ENCODE peak calls at places on chromosomes 12 and 14, in seven cellular contexts. T is IMR-90, Z is HepG2, X is A549, U is SK-N-SH, M is GM12878, B is K562. F is an unnamed sample.

GRCh38 chr12:119406322-119406721 is 71.8 kb downstream of the CCDC60 start:
- DNase-seq in T (no peak), Z (no peak), X (no peak), U (no peak), M (no peak), B (no peak), F (no peak)

GRCh38 chr12:78018146-78018910 is 187.6 kb downstream of the NAV3 start:
- DNase-seq in T (peak), Z (peak), X (no peak), U (no peak), M (no peak), B (no peak), F (no peak)

GRCh38 chr12:1518486-1518762 is 76.0 kb downstream of the FBXL14 start:
- DNase-seq in T (no peak), Z (no peak), X (no peak), U (no peak), M (no peak), B (no peak), F (no peak)

GRCh38 chr12:127205781-127206535 is 1061.0 kb upstream of the TMEM132C start:
- DNase-seq in T (no peak), Z (no peak), X (no peak), U (no peak), M (no peak), B (no peak), F (no peak)

GRCh38 chr12:60012659-60013058 is 416.8 kb downstream of the SLC16A7 start:
- DNase-seq in T (no peak), Z (no peak), X (no peak), U (no peak), M (no peak), B (no peak), F (no peak)

GRCh38 chr14:94713115-94713514 is 56.8 kb downstream of the GSC start:
- DNase-seq in T (no peak), Z (no peak), X (no peak), U (no peak), M (no peak), B (no peak), F (no peak)

GRCh38 chr12:49503674-49504180 is 35.1 kb upstream of the KCNH3 start:
- DNase-seq in T (peak), Z (no peak), X (peak), U (no peak), M (no peak), B (no peak), F (no peak)

GRCh38 chr12:39931857-39932256 is 174.0 kb downstream of the SLC2A13 start:
- DNase-seq in T (no peak), Z (no peak), X (no peak), U (no peak), M (no peak), B (no peak), F (no peak)

GRCh38 chr12:119195256-119195655 is 16.5 kb downstream of the HSPB8 start:
- DNase-seq in T (no peak), Z (no peak), X (no peak), U (no peak), M (no peak), B (no peak), F (no peak)

GRCh38 chr12:38151991-38152700 is 164.4 kb upstream of the ALG10B start:
- DNase-seq in T (no peak), Z (no peak), X (no peak), U (no peak), M (no peak), B (no peak), F (no peak)

DNA sequence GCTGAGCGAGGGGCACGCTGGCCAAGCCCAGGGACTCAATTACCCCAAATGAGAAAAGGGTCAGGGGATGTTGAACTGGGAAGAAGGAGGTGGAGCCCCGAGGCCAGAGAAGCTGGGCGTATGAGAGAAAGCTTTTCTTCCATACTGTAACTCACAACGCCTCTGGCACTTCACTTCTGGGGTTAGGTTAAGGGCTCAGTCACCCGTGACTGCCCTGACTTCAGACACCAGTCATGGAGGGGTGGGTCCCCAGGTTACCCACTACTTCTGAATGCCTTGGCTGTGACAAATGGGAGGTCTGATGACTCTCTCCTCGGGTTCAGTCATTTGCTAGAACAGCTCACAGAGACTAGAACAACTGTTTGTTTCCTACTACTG is 5.5 kb upstream of the GPR132 start:
- DNase-seq in T (no peak), Z (no peak), X (no peak), U (no peak), M (peak), B (no peak), F (no peak)
- TF ChIP-seq RFX5 in T (no peak), Z (no peak), X (no peak), U (no peak), M (no peak), B (no peak), F (no peak)

DNA sequence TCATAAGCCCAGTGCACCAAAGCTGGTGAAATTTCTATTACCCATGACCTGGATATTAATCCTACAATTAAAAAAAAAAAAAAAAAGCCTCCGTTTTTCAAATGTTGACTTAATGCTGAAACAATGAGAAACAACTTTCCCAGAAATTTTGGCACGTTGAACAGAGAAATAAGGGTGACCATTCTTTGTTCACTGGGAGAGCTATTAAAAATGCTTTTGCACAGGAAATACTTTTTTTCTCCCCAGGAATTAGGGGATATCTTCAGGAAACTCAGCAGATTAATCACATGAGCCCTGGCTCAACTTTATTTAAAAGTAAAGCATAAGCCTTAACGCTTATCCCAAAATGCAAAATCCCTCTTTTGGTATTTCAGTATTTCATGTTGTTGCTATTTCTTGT is 54.8 kb upstream of the FLRT2 start:
- DNase-seq in T (no peak), Z (no peak), X (no peak), U (no peak), M (no peak), B (no peak), F (no peak)
- TF ChIP-seq RFX5 in T (no peak), Z (no peak), X (no peak), U (no peak), M (no peak), B (no peak), F (no peak)

GRCh38 chr12:44716681-44717080 is 159.4 kb downstream of the NELL2 start:
- DNase-seq in T (no peak), Z (no peak), X (no peak), U (no peak), M (no peak), B (no peak), F (no peak)
- TF ChIP-seq RFX5 in T (no peak), Z (no peak), X (no peak), U (no peak), M (no peak), B (no peak), F (no peak)

GRCh38 chr14:99503848-99504453 is 22.7 kb downstream of the CCNK start:
- DNase-seq in T (no peak), Z (no peak), X (no peak), U (no peak), M (no peak), B (no peak), F (no peak)
- TF ChIP-seq RFX5 in T (no peak), Z (no peak), X (no peak), U (no peak), M (no peak), B (no peak), F (no peak)

DNA sequence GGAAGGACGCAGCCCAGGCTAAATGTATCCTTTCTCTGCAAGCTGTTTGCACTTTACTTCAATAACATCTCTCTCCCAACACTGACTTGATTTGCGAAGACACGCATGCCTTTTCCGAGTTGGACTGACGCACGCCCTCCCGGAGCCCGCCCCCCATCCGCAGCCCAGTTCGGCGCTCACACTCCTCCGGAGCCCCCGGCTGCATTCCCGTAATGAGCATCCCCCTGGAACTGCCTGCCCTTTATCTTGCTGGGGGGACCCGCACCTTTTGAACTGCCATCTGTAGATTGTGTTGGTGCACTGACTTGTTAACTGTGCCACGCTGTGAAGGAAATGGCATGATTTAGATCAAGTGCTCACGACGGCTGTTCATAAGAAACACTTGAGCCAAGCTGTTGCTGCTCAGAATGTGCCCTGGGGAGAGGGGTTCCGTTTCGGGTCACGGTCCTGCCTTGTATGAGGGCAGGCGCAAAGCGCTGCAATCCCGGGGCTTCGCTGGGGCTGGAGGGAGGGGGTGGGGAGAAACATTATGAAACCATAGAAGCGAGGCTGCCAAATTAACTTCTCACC is 176.6 kb upstream of the CDKN3 start:
- DNase-seq in T (no peak), Z (no peak), X (no peak), U (peak), M (no peak), B (no peak), F (peak)
- TF ChIP-seq RFX5 in T (no peak), Z (no peak), X (no peak), U (no peak), M (no peak), B (no peak), F (no peak)

GRCh38 chr14:49641697-49642129 is 6.7 kb upstream of the DNAAF2 start:
- DNase-seq in T (peak), Z (peak), X (no peak), U (no peak), M (no peak), B (peak), F (no peak)
- TF ChIP-seq RFX5 in T (no peak), Z (no peak), X (no peak), U (no peak), M (no peak), B (no peak), F (no peak)

GRCh38 chr14:105138021-105138541 is 30.5 kb downstream of the JAG2 start:
- DNase-seq in T (no peak), Z (no peak), X (no peak), U (peak), M (no peak), B (peak), F (no peak)
- TF ChIP-seq RFX5 in T (no peak), Z (no peak), X (no peak), U (no peak), M (no peak), B (no peak), F (no peak)

GRCh38 chr14:39266589-39266870 is 32.8 kb downstream of the MIA2 start:
- DNase-seq in T (peak), Z (peak), X (no peak), U (no peak), M (no peak), B (no peak), F (peak)
- TF ChIP-seq RFX5 in T (no peak), Z (no peak), X (no peak), U (no peak), M (no peak), B (no peak), F (no peak)